ENCODE peak calls at places on chromosome 1, in eight cellular contexts. P is CD8-positive, alpha-beta memory T cell; A is WERI-Rb-1; J is glomerular endothelial cell; G is stimulated activated naive CD8-positive, alpha-beta T cell treated with anti-CD3 and anti-CD28 coated beads, Interleukin-15, Interleukin-2, amounts not matched to agents 100 U/mL and 50 U/mL, for 24 hours; O is activated T-cell treated with anti-CD3 and anti-CD28 coated beads for 48 hours; D is HEK293T; W is GM12865. X is an unnamed sample.

GRCh38 chr1:29736582-29737188 is 500.4 kb downstream of the PTPRU start:
- DNase-seq in P (no peak), A (no peak), J (peak; percentile 29), G (peak; percentile 6), O (no peak), D (peak; percentile 55), W (peak; percentile 40), X (no peak)

GRCh38 chr1:88847618-88848017 is 43.7 kb downstream of the GTF2B start:
- DNase-seq in P (no peak), A (no peak), J (no peak), G (no peak), O (no peak), D (peak; percentile 9), W (no peak), X (no peak)

GRCh38 chr1:60132985-60133673 is 59.6 kb upstream of the C1orf87 start:
- DNase-seq in P (no peak), A (no peak), J (peak; percentile 12), G (no peak), O (no peak), D (no peak), W (no peak), X (no peak)

GRCh38 chr1:161260939-161261858 is 2.7 kb downstream of the PCP4L1 start:
- DNase-seq in P (no peak), A (no peak), J (no peak), G (no peak), O (no peak), D (no peak), W (peak; percentile 33), X (no peak)

GRCh38 chr1:39827201-39827600 is 38.5 kb upstream of the BMP8B start:
- DNase-seq in P (no peak), A (no peak), J (no peak), G (no peak), O (no peak), D (no peak), W (no peak), X (no peak)

GRCh38 chr1:189821838-189822237 is 655.8 kb downstream of the BRINP3 start:
- DNase-seq in P (no peak), A (no peak), J (no peak), G (no peak), O (no peak), D (no peak), W (no peak), X (no peak)

GRCh38 chr1:165943198-165943597 is 115.8 kb downstream of the UCK2 start:
- DNase-seq in P (no peak), A (no peak), J (no peak), G (no peak), O (no peak), D (no peak), W (peak; percentile 63), X (no peak)

GRCh38 chr1:226945106-226945857 is 5.2 kb downstream of the COQ8A start:
- DNase-seq in P (no peak), A (no peak), J (no peak), G (no peak), O (no peak), D (no peak), W (no peak), X (no peak)

GRCh38 chr1:218459450-218459849 is 114.3 kb downstream of the TGFB2 start:
- DNase-seq in P (no peak), A (no peak), J (no peak), G (no peak), O (no peak), D (no peak), W (no peak), X (no peak)

GRCh38 chr1:71054281-71054731 is 6.7 kb upstream of the PTGER3 start:
- DNase-seq in P (no peak), A (no peak), J (no peak), G (no peak), O (no peak), D (no peak), W (peak; percentile 13), X (no peak)

GRCh38 chr1:227490478-227490877 is 72.9 kb upstream of the ZNF678 start:
- DNase-seq in P (no peak), A (no peak), J (no peak), G (no peak), O (no peak), D (peak; percentile 2), W (no peak), X (peak; percentile 74)

GRCh38 chr1:53578358-53578757 is 119.2 kb downstream of the DMRTB1 start:
- DNase-seq in P (no peak), A (peak; percentile 1), J (no peak), G (no peak), O (no peak), D (no peak), W (no peak), X (no peak)

GRCh38 chr1:97340951-97341350 is 579.9 kb downstream of the DPYD start:
- DNase-seq in P (no peak), A (no peak), J (no peak), G (no peak), O (no peak), D (no peak), W (no peak), X (no peak)

GRCh38 chr1:104953555-104953954 is 1203.9 kb downstream of the AMY1C start:
- DNase-seq in P (no peak), A (no peak), J (no peak), G (no peak), O (no peak), D (no peak), W (no peak), X (no peak)

GRCh38 chr1:2961081-2961480 is 60.2 kb upstream of the ACTRT2 start:
- DNase-seq in P (peak; percentile 17), A (no peak), J (no peak), G (no peak), O (no peak), D (no peak), W (no peak), X (no peak)

GRCh38 chr1:41360074-41361027 is 883 bp upstream of the FOXO6 start:
- DNase-seq in P (peak; percentile 47), A (peak; percentile 81), J (no peak), G (no peak), O (no peak), D (no peak), W (no peak), X (no peak)

GRCh38 chr1:17545354-17545753 is 5.9 kb downstream of the ARHGEF10L start:
- DNase-seq in P (no peak), A (no peak), J (no peak), G (no peak), O (no peak), D (no peak), W (no peak), X (no peak)

GRCh38 chr1:10904396-10905358 is 107.8 kb upstream of the TARDBP start:
- DNase-seq in P (peak; percentile 64), A (no peak), J (no peak), G (peak; percentile 41), O (no peak), D (no peak), W (no peak), X (no peak)

GRCh38 chr1:64234714-64235113 is 31.3 kb downstream of the UBE2U start:
- DNase-seq in P (no peak), A (no peak), J (no peak), G (no peak), O (no peak), D (no peak), W (no peak), X (no peak)

GRCh38 chr1:156543066-156543465 is 29.3 kb downstream of the IQGAP3 start:
- DNase-seq in P (no peak), A (no peak), J (no peak), G (no peak), O (no peak), D (no peak), W (no peak), X (no peak)

GRCh38 chr1:44576456-44577150 is 97.7 kb downstream of the TMEM53 start:
- DNase-seq in P (no peak), A (no peak), J (no peak), G (no peak), O (no peak), D (no peak), W (no peak), X (no peak)

X was measured in esophagus muscularis mucosa.